ENCODE peak calls at places on chromosomes 16 and 17, in eight cellular contexts. F, G, L, K, J, M, U and X are unnamed samples.
A peak's percentile ranks its signal among the peaks of the same experiment; 100 is the strongest.

GRCh38 chr16:28607116-28607623 is 2.7 kb downstream of the SULT1A1 start:
- DNase-seq in F (no peak), G (no peak), L (no peak), K (no peak), J (no peak), M (no peak), U (no peak), X (no peak)

GRCh38 chr16:57028086-57028485 is 38.7 kb downstream of the NLRC5 start:
- DNase-seq in F (no peak), G (no peak), L (no peak), K (peak; percentile 43), J (no peak), M (no peak), U (no peak), X (no peak)

GRCh38 chr16:71723537-71724319 is 773 bp downstream of the PHLPP2 start:
- DNase-seq in F (peak; percentile 78), G (peak; percentile 74), L (peak; percentile 39), K (peak; percentile 85), J (peak; percentile 47), M (peak; percentile 70), U (no peak), X (peak; percentile 41)

GRCh38 chr17:40810505-40810904 is 10.7 kb upstream of the KRT28 start:
- DNase-seq in F (no peak), G (no peak), L (no peak), K (no peak), J (peak; percentile 31), M (no peak), U (no peak), X (no peak)

GRCh38 chr17:81684442-81684911 is 666 bp downstream of the HGS start:
- DNase-seq in F (no peak), G (no peak), L (no peak), K (peak; percentile 46), J (peak; percentile 77), M (no peak), U (no peak), X (peak; percentile 93)

GRCh38 chr16:55703003-55704001 is 47.5 kb downstream of the SLC6A2 start:
- DNase-seq in F (peak; percentile 25), G (no peak), L (no peak), K (peak; percentile 82), J (peak; percentile 67), M (peak; percentile 50), U (no peak), X (peak; percentile 67)

GRCh38 chr16:11698271-11698689 is 30.0 kb downstream of the SNN start:
- DNase-seq in F (peak; percentile 27), G (no peak), L (no peak), K (no peak), J (peak; percentile 26), M (no peak), U (no peak), X (no peak)

GRCh38 chr16:1407749-1408148 is 6.8 kb downstream of the UNKL start:
- DNase-seq in F (peak; percentile 23), G (no peak), L (no peak), K (no peak), J (peak; percentile 28), M (no peak), U (no peak), X (peak; percentile 64)

GRCh38 chr17:47620503-47621245 is 29.0 kb upstream of the KPNB1 start:
- DNase-seq in F (no peak), G (no peak), L (no peak), K (no peak), J (no peak), M (no peak), U (no peak), X (no peak)

GRCh38 chr16:11576427-11577289 is 10.1 kb downstream of the LITAF start:
- DNase-seq in F (no peak), G (no peak), L (no peak), K (no peak), J (no peak), M (no peak), U (no peak), X (no peak)

GRCh38 chr17:46772879-46773620 is 45.4 kb downstream of the WNT3 start:
- DNase-seq in F (no peak), G (peak; percentile 55), L (no peak), K (no peak), J (no peak), M (no peak), U (no peak), X (no peak)

GRCh38 chr17:34628883-34629282 is 49.5 kb downstream of the TMEM132E start:
- DNase-seq in F (no peak), G (no peak), L (no peak), K (no peak), J (no peak), M (no peak), U (no peak), X (no peak)

GRCh38 chr17:58757162-58757613 is 1.5 kb downstream of the PPM1E start:
- DNase-seq in F (no peak), G (no peak), L (no peak), K (no peak), J (no peak), M (no peak), U (no peak), X (no peak)

GRCh38 chr17:18185391-18185790 is 1.8 kb downstream of the ALKBH5 start:
- DNase-seq in F (no peak), G (no peak), L (no peak), K (peak; percentile 37), J (peak; percentile 22), M (no peak), U (no peak), X (peak; percentile 42)

GRCh38 chr17:58416937-58417299 is 416 bp downstream of the RNF43 start:
- DNase-seq in F (no peak), G (no peak), L (no peak), K (peak; percentile 17), J (no peak), M (no peak), U (no peak), X (no peak)

GRCh38 chr16:90077757-90078593 is 844 bp upstream of the PRDM7 start:
- DNase-seq in F (no peak), G (no peak), L (no peak), K (peak; percentile 55), J (peak; percentile 44), M (no peak), U (no peak), X (peak; percentile 39)

GRCh38 chr17:75270218-75270965 is 639 bp downstream of the MIF4GD start:
- DNase-seq in F (peak; percentile 93), G (peak; percentile 85), L (no peak), K (peak; percentile 80), J (peak; percentile 65), M (peak; percentile 60), U (peak; percentile 81), X (peak; percentile 76)

DNA sequence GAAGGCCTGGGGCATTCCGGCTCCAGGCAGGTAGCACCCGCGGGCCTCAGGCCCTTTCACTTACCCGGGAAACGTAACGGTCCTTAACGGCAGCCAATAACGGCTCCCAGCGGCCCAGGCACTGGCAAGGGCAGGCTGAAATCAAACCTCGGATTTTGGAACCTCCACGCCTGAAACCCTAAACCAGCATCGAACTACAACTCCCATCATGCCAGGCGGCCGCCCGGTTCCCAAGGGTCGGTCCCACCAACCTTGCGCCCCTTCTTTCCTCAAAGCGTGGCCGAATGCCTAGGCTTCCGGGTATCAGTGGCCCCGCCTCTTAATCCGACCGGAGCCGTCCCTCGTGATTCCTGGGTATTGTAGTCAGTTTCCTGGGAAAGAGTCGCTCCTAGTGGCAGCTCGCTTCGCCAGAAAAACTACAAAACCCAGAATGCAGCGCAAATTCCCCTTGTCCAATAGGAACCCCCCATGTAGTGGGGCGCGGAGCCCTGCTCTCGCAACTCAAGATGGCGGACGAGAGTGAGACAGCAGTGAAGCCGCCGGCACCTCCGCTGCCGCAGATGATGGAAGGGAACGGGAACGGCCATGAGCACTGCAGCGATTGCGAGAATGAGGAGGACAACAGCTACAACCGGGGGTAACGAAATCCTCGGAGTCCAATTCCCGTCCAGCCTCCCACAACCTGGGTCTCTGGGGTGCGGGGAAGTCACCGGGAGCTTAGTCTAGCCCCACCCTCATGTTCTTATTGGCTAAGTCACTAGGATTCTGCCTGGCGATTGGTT is at the start of gene NMT1:
- DNase-seq in F (peak; percentile 100), G (peak; percentile 99), L (peak; percentile 97), K (peak; percentile 100), J (peak; percentile 100), M (peak; percentile 98), U (peak; percentile 98), X (peak; percentile 99)
- TF ChIP-seq CTCF in F (no peak), G (no peak), L (no peak), K (no peak), J (no peak), M (peak; percentile 35), U (no peak), X (no peak)

GRCh38 chr16:88337021-88337420 is 45.7 kb upstream of the ZNF469 start:
- DNase-seq in F (no peak), G (no peak), L (no peak), K (no peak), J (peak; percentile 45), M (no peak), U (no peak), X (peak; percentile 30)

GRCh38 chr16:88335150-88335685 is 47.5 kb upstream of the ZNF469 start:
- DNase-seq in F (no peak), G (no peak), L (no peak), K (no peak), J (no peak), M (no peak), U (no peak), X (no peak)

GRCh38 chr16:88333645-88334516 is 48.9 kb upstream of the ZNF469 start:
- DNase-seq in F (no peak), G (no peak), L (no peak), K (no peak), J (no peak), M (no peak), U (no peak), X (no peak)

GRCh38 chr16:88331989-88332920 is 50.5 kb upstream of the ZNF469 start:
- DNase-seq in F (no peak), G (peak; percentile 91), L (peak; percentile 35), K (no peak), J (peak; percentile 100), M (peak; percentile 66), U (peak; percentile 97), X (peak; percentile 100)

GRCh38 chr16:88334517-88335149 is 48.1 kb upstream of the ZNF469 start:
- DNase-seq in F (no peak), G (no peak), L (no peak), K (no peak), J (no peak), M (no peak), U (no peak), X (no peak)
- H3K4me3 ChIP-seq in F (no peak overlapping the region), G (no peak overlapping the region), L (no peak overlapping the region), K (no peak overlapping the region), J (no peak overlapping the region), M (no peak overlapping the region), U (no peak overlapping the region), X (no peak overlapping the region)

DNA sequence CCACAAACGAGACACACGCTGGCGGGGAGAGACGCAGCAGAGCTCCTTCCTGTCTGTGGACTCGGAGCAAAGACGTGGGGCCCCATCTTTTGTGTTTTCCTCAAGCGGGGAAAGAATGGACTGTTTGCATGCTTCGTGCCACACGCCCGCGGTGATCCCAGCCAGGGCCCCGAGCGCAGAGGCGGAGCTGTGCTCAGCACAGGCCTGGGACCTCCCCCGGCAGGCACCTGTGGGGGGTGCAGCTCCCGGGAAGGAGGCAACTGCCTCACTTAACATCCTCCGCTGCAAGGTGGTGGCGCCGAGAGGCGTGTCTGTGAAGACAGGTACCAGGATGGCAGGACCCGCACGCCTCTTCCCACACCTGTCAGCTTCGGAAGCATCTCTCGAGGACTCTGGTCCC is 19.2 kb downstream of the TRARG1 start:
- DNase-seq in F (peak; percentile 36), G (no peak), L (no peak), K (peak; percentile 79), J (no peak), M (no peak), U (no peak), X (no peak)
- TF ChIP-seq CTCF in F (no peak), G (no peak), L (no peak), K (no peak), J (no peak), M (no peak), U (no peak), X (no peak)

GRCh38 chr17:20063665-20064648 is 54.8 kb downstream of the SPECC1 start:
- DNase-seq in F (no peak), G (peak; percentile 94), L (peak; percentile 86), K (peak; percentile 27), J (peak; percentile 85), M (peak; percentile 51), U (peak; percentile 78), X (peak; percentile 97)
- H3K4me3 ChIP-seq in F (no peak overlapping the region), G (peak overlapping the region; percentile 6), L (no peak overlapping the region), K (no peak overlapping the region), J (no peak overlapping the region), M (no peak overlapping the region), U (no peak overlapping the region), X (no peak overlapping the region)